ENCODE peak calls at places on chromosomes 1 and 21, in seven cellular contexts. P is lung microvascular endothelial cell; I is activated CD8-positive, alpha-beta memory T cell treated with anti-CD3 and anti-CD28 coated beads for 48 hours; A is NCI-H1694; L is NT2/D1; W is islet precursor cell; N is activated gamma-delta T cell treated with Interleukin-2 at 50 U/mL for 16 hours. E is an unnamed sample.

GRCh38 chr1:34758751-34759150 is 789 bp upstream of the GJB4 start:
- DNase-seq in N (no peak), I (no peak), A (no peak), P (no peak), W (no peak), L (no peak), E (no peak)

GRCh38 chr1:234409328-234409727 is 36.1 kb downstream of the COA6 start:
- DNase-seq in N (no peak), A (no peak), W (no peak), P (no peak), I (no peak), L (no peak), E (no peak)

GRCh38 chr1:172467446-172467845 is 23.6 kb upstream of the PIGC start:
- DNase-seq in W (no peak), L (no peak), N (no peak), A (no peak), P (no peak), I (no peak), E (no peak)

GRCh38 chr21:38223893-38224540 is 32.8 kb upstream of the KCNJ15 start:
- DNase-seq in I (no peak), A (no peak), P (peak), N (no peak), W (no peak), L (peak), E (no peak)

GRCh38 chr1:65189716-65190115 is 41.7 kb downstream of the AK4 start:
- DNase-seq in N (no peak), W (no peak), L (no peak), A (no peak), P (no peak), I (no peak), E (no peak)

GRCh38 chr1:238334170-238334569 is 443.4 kb upstream of the ZP4 start:
- DNase-seq in P (no peak), W (no peak), L (no peak), I (no peak), A (no peak), N (no peak), E (no peak)

GRCh38 chr1:29033829-29034466 is 89.8 kb downstream of the TMEM200B start:
- DNase-seq in N (no peak), A (peak), P (peak), I (no peak), L (peak), W (no peak), E (no peak)

GRCh38 chr1:183139281-183139942 is 46.7 kb upstream of the LAMC2 start:
- DNase-seq in L (no peak), P (peak), W (no peak), N (no peak), A (no peak), I (no peak), E (no peak)

GRCh38 chr1:185284533-185285244 is 32.4 kb downstream of the IVNS1ABP start:
- DNase-seq in W (peak), L (peak), N (no peak), A (no peak), P (no peak), I (no peak), E (no peak)

GRCh38 chr1:93519196-93519825 is 71.4 kb downstream of the FNBP1L start:
- DNase-seq in I (no peak), L (no peak), N (no peak), P (no peak), W (no peak), A (no peak), E (no peak)